ENCODE peak calls at places on chromosomes 11 and 22, in four cellular contexts. One of them, this sample, is unnamed.

GRCh38 chr11:103024086-103024485 is 67.9 kb downstream of the DCUN1D5 start:
- DNase-seq in HFF-Myc: no peak
- DNase-seq in spleen: no peak
- DNase-seq in psoas muscle: no peak
- DNase-seq in this sample: no peak

GRCh38 chr22:50728523-50728931 is 9.5 kb upstream of the ACR start:
- DNase-seq in HFF-Myc: no peak
- DNase-seq in spleen: peak
- DNase-seq in psoas muscle: peak
- DNase-seq in this sample: no peak

GRCh38 chr11:133814588-133814987 is 30.7 kb downstream of the SPATA19 start:
- DNase-seq in HFF-Myc: no peak
- DNase-seq in spleen: no peak
- DNase-seq in psoas muscle: no peak
- DNase-seq in this sample: no peak

GRCh38 chr11:2649848-2650247 is 49.9 kb downstream of the KCNQ1OT1 start:
- DNase-seq in HFF-Myc: no peak
- DNase-seq in spleen: no peak
- DNase-seq in psoas muscle: no peak
- DNase-seq in this sample: no peak

GRCh38 chr11:68840661-68841653 is 759 bp downstream of the CPT1A start:
- DNase-seq in HFF-Myc: no peak
- DNase-seq in spleen: peak
- DNase-seq in psoas muscle: peak
- DNase-seq in this sample: no peak

GRCh38 chr11:81007046-81007445 is 1566.2 kb upstream of the TENM4 start:
- DNase-seq in HFF-Myc: no peak
- DNase-seq in spleen: no peak
- DNase-seq in psoas muscle: no peak
- DNase-seq in this sample: peak

GRCh38 chr11:74366576-74366975 is 31.7 kb downstream of the PGM2L1 start:
- DNase-seq in HFF-Myc: no peak
- DNase-seq in spleen: no peak
- DNase-seq in psoas muscle: no peak
- DNase-seq in this sample: peak

GRCh38 chr11:2881974-2882362 is 3.6 kb downstream of the CDKN1C start:
- DNase-seq in HFF-Myc: no peak
- DNase-seq in spleen: no peak
- DNase-seq in psoas muscle: no peak
- DNase-seq in this sample: no peak

GRCh38 chr11:134282121-134283045 is 6.2 kb downstream of the GLB1L3 start:
- DNase-seq in HFF-Myc: no peak
- DNase-seq in spleen: no peak
- DNase-seq in psoas muscle: no peak
- DNase-seq in this sample: no peak

GRCh38 chr11:126669416-126669815 is 313.9 kb downstream of the ST3GAL4 start:
- DNase-seq in HFF-Myc: no peak
- DNase-seq in spleen: no peak
- DNase-seq in psoas muscle: no peak
- DNase-seq in this sample: no peak

GRCh38 chr22:46006379-46007002 is 29.5 kb upstream of the WNT7B start:
- DNase-seq in HFF-Myc: peak
- DNase-seq in spleen: peak
- DNase-seq in psoas muscle: peak
- DNase-seq in this sample: peak

GRCh38 chr22:31229402-31230140 is 17.5 kb downstream of the LIMK2 start:
- DNase-seq in HFF-Myc: no peak
- DNase-seq in spleen: no peak
- DNase-seq in psoas muscle: no peak
- DNase-seq in this sample: no peak

GRCh38 chr11:132054822-132055221 is 684.4 kb downstream of the NTM start:
- DNase-seq in HFF-Myc: peak
- DNase-seq in spleen: no peak
- DNase-seq in psoas muscle: no peak
- DNase-seq in this sample: peak

GRCh38 chr11:109547356-109548027 is 125.5 kb downstream of the C11orf87 start:
- DNase-seq in HFF-Myc: peak
- DNase-seq in spleen: no peak
- DNase-seq in psoas muscle: no peak
- DNase-seq in this sample: peak

GRCh38 chr11:65426839-65427690 is 4.5 kb downstream of the NEAT1 start:
- DNase-seq in HFF-Myc: no peak
- DNase-seq in spleen: peak
- DNase-seq in psoas muscle: peak
- DNase-seq in this sample: no peak

GRCh38 chr11:65424200-65425104 is 1.9 kb downstream of the NEAT1 start:
- DNase-seq in HFF-Myc: no peak
- DNase-seq in spleen: peak
- DNase-seq in psoas muscle: peak
- DNase-seq in this sample: no peak

GRCh38 chr11:65425971-65426838 is 3.6 kb downstream of the NEAT1 start:
- DNase-seq in HFF-Myc: no peak
- DNase-seq in spleen: no peak
- DNase-seq in psoas muscle: no peak
- DNase-seq in this sample: no peak

GRCh38 chr11:65423516-65424199 is 1.1 kb downstream of the NEAT1 start:
- DNase-seq in HFF-Myc: no peak
- DNase-seq in spleen: peak
- DNase-seq in psoas muscle: peak
- DNase-seq in this sample: no peak

GRCh38 chr11:65425105-65425970 is 2.7 kb downstream of the NEAT1 start:
- DNase-seq in HFF-Myc: no peak
- DNase-seq in spleen: peak
- DNase-seq in psoas muscle: no peak
- DNase-seq in this sample: no peak
- TF ChIP-seq CTCF in HFF-Myc: peak
- TF ChIP-seq CTCF in spleen: no peak
- TF ChIP-seq CTCF in psoas muscle: peak
- TF ChIP-seq CTCF in this sample: no peak

GRCh38 chr11:93481279-93481678 is 61.9 kb downstream of the SMCO4 start:
- DNase-seq in HFF-Myc: no peak
- DNase-seq in spleen: no peak
- DNase-seq in psoas muscle: no peak
- DNase-seq in this sample: no peak
- H3K4me3 ChIP-seq in HFF-Myc: no peak
- H3K4me3 ChIP-seq in spleen: no peak
- H3K4me3 ChIP-seq in psoas muscle: no peak
- H3K4me3 ChIP-seq in this sample: no peak

GRCh38 chr11:22775248-22775647 is 54.4 kb downstream of the SVIP start:
- DNase-seq in HFF-Myc: no peak
- DNase-seq in spleen: no peak
- DNase-seq in psoas muscle: no peak
- DNase-seq in this sample: no peak

GRCh38 chr11:22780914-22781593 is 48.5 kb downstream of the SVIP start:
- DNase-seq in HFF-Myc: no peak
- DNase-seq in spleen: no peak
- DNase-seq in psoas muscle: no peak
- DNase-seq in this sample: no peak

GRCh38 chr11:22779850-22780249 is 49.8 kb downstream of the SVIP start:
- DNase-seq in HFF-Myc: no peak
- DNase-seq in spleen: no peak
- DNase-seq in psoas muscle: no peak
- DNase-seq in this sample: no peak

GRCh38 chr11:22774716-22775115 is 54.9 kb downstream of the SVIP start:
- DNase-seq in HFF-Myc: no peak
- DNase-seq in spleen: no peak
- DNase-seq in psoas muscle: no peak
- DNase-seq in this sample: no peak

DNA sequence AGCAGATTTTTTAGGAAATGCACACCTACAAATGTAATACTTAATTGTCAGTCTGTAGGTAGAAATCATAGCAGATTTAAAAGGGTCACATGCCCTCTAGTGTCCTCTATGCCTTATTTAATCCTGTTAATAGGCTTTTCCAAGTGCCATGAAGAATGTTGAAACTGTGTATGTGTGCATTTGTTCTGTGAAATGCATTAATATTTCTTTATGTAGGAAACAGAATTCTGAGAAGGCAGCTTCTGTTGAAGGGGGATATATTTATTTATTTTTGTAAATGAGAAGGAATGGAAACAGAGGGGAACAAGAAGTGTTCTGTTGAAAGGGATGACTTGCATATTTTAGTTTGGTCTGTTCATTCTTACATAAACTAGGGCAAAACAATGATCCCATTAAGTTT is 51.0 kb downstream of the SVIP start:
- DNase-seq in HFF-Myc: no peak
- DNase-seq in spleen: no peak
- DNase-seq in psoas muscle: no peak
- DNase-seq in this sample: no peak
- TF ChIP-seq CTCF in HFF-Myc: no peak
- TF ChIP-seq CTCF in spleen: no peak
- TF ChIP-seq CTCF in psoas muscle: no peak
- TF ChIP-seq CTCF in this sample: no peak

DNA sequence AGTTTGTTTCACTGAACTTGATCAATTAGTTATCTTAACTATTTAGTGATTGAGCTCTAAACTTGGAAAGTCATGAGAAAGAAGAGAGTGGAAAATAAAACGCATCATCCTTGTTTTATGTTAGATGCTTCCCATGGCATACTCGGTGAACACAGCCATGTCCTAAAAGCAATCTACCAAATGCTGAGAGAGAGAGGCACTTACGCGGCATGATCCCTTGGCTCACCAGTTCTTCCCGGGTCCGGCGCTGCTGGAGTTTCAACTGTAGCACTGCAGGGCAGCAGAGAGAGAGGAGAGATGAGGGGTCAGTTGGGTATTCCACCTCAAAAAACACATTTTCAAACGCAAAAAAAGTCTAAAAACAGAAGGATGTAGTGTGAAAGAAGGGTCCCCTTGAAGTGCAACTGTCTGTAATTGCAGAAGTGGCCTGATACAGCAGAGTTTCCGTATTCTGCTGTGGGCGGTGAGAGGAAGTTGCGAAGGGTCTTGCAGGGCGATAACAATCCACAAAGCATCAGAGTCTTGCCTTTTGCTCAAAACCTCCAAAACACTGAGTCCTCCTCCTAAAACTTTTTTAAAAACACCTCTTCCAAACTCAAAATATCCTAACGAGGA is 92.7 kb downstream of the SGSM3 start:
- DNase-seq in HFF-Myc: no peak
- DNase-seq in spleen: peak
- DNase-seq in psoas muscle: no peak
- DNase-seq in this sample: no peak
- H3K4me3 ChIP-seq in HFF-Myc: no peak
- H3K4me3 ChIP-seq in spleen: peak
- H3K4me3 ChIP-seq in psoas muscle: peak
- H3K4me3 ChIP-seq in this sample: no peak

This sample was measured in astrocyte of the cerebellum.